ENCODE peak calls at places on chromosome 13, in seven cellular contexts. F is DMS53; H is activated CD4-positive, alpha-beta T cell treated with anti-CD3 and anti-CD28 coated beads, Interleukin-2, amount 50 U/mL, for 24 hours; J is activated CD4-positive, CD25-positive, alpha-beta regulatory T cell treated with anti-CD3 and anti-CD28 coated beads, Interleukin-2, amount 50 U/mL, for 16 hours; V is esophagus squamous epithelium; L is psoas muscle; C is sigmoid colon. X is an unnamed sample.

GRCh38 chr13:112777637-112778406 is 88.0 kb downstream of the ATP11A start:
- DNase-seq in F (no peak), H (no peak), J (no peak), V (no peak), L (no peak), C (no peak), X (no peak)

GRCh38 chr13:78679329-78679728 is 20.4 kb upstream of the OBI1 start:
- DNase-seq in F (no peak), H (no peak), J (no peak), V (no peak), L (no peak), C (no peak), X (no peak)

GRCh38 chr13:28313579-28313978 is 175.2 kb downstream of the PAN3 start:
- DNase-seq in F (peak), H (no peak), J (no peak), V (no peak), L (no peak), C (no peak), X (no peak)

GRCh38 chr13:112952759-112953541 is 16.1 kb upstream of the MCF2L start:
- DNase-seq in F (no peak), H (no peak), J (no peak), V (no peak), L (no peak), C (peak), X (no peak)

GRCh38 chr13:39900106-39900750 is 244.8 kb downstream of the COG6 start:
- DNase-seq in F (no peak), H (no peak), J (no peak), V (no peak), L (no peak), C (no peak), X (no peak)

GRCh38 chr13:72666391-72666790 is 61.0 kb downstream of the MZT1 start:
- DNase-seq in F (no peak), H (no peak), J (no peak), V (no peak), L (no peak), C (no peak), X (no peak)

GRCh38 chr13:111663505-111663904 is 343.1 kb downstream of the TEX29 start:
- DNase-seq in F (no peak), H (no peak), J (no peak), V (no peak), L (no peak), C (no peak), X (no peak)

GRCh38 chr13:43298799-43299198 is 275.4 kb downstream of the DNAJC15 start:
- DNase-seq in F (no peak), H (no peak), J (no peak), V (no peak), L (no peak), C (no peak), X (peak)

GRCh38 chr13:92573467-92574057 is 653.0 kb upstream of the GPC6 start:
- DNase-seq in F (peak), H (no peak), J (no peak), V (no peak), L (no peak), C (no peak), X (peak)

GRCh38 chr13:44649834-44650233 is 73.7 kb upstream of the TSC22D1 start:
- DNase-seq in F (no peak), H (no peak), J (no peak), V (no peak), L (no peak), C (no peak), X (no peak)

GRCh38 chr13:68056816-68057710 is 826.9 kb upstream of the PCDH9 start:
- DNase-seq in F (peak), H (no peak), J (no peak), V (no peak), L (no peak), C (no peak), X (peak)

GRCh38 chr13:109249780-109250528 is 536.4 kb downstream of the IRS2 start:
- DNase-seq in F (no peak), H (no peak), J (no peak), V (no peak), L (no peak), C (no peak), X (no peak)

GRCh38 chr13:19810151-19810550 is 27.4 kb upstream of the PSPC1 start:
- DNase-seq in F (no peak), H (no peak), J (no peak), V (no peak), L (no peak), C (no peak), X (no peak)

GRCh38 chr13:40812724-40813445 is 23.5 kb downstream of the SLC25A15 start:
- DNase-seq in F (peak), H (no peak), J (no peak), V (no peak), L (no peak), C (no peak), X (no peak)

X was measured in NCI-H69.